ENCODE peak calls at places on chromosomes 13 and 19, in four cellular contexts. One of them, this sample, is unnamed.
A peak's percentile ranks its signal among the peaks of the same experiment; 100 is the strongest.

GRCh38 chr19:16139752-16140151 is 3.7 kb upstream of the HSH2D start:
- DNase-seq in A549: no peak
- DNase-seq in K562: no peak
- DNase-seq in GM12878: peak; percentile 84
- DNase-seq in this sample: no peak

GRCh38 chr19:45059258-45059965 is 16.9 kb downstream of the ZNF296 start:
- DNase-seq in A549: peak; percentile 89
- DNase-seq in K562: peak; percentile 71
- DNase-seq in GM12878: no peak
- DNase-seq in this sample: peak; percentile 69

GRCh38 chr19:38221919-38222828 is 1.8 kb downstream of the DPF1 start:
- DNase-seq in GM12878: no peak
- DNase-seq in A549: no peak
- DNase-seq in K562: no peak
- DNase-seq in this sample: no peak

GRCh38 chr19:33450689-33451088 is 70.9 kb downstream of the PEPD start:
- DNase-seq in GM12878: no peak
- DNase-seq in A549: no peak
- DNase-seq in K562: no peak
- DNase-seq in this sample: no peak

GRCh38 chr19:57527136-57527881 is at the start of gene ZNF549:
- DNase-seq in GM12878: peak; percentile 55
- DNase-seq in K562: peak; percentile 61
- DNase-seq in A549: peak; percentile 84
- DNase-seq in this sample: peak; percentile 93

GRCh38 chr19:37905936-37906867 is at the start of gene WDR87:
- DNase-seq in K562: peak; percentile 73
- DNase-seq in GM12878: no peak
- DNase-seq in A549: peak; percentile 73
- DNase-seq in this sample: no peak

GRCh38 chr13:68099616-68100015 is 869.5 kb upstream of the PCDH9 start:
- DNase-seq in K562: no peak
- DNase-seq in GM12878: no peak
- DNase-seq in A549: no peak
- DNase-seq in this sample: peak; percentile 17

GRCh38 chr13:48749144-48749543 is 95.4 kb downstream of the CYSLTR2 start:
- DNase-seq in A549: no peak
- DNase-seq in K562: no peak
- DNase-seq in GM12878: no peak
- DNase-seq in this sample: peak; percentile 70

GRCh38 chr13:74966814-74967213 is 515.2 kb downstream of the TBC1D4 start:
- DNase-seq in K562: no peak
- DNase-seq in GM12878: no peak
- DNase-seq in A549: no peak
- DNase-seq in this sample: no peak

GRCh38 chr19:8423821-8424223 is 10.7 kb downstream of the MARCHF2 start:
- DNase-seq in GM12878: no peak
- DNase-seq in K562: peak; percentile 78
- DNase-seq in A549: peak; percentile 67
- DNase-seq in this sample: peak; percentile 97

GRCh38 chr19:32265991-32266390 is 79.4 kb upstream of the ZNF507 start:
- DNase-seq in K562: no peak
- DNase-seq in A549: no peak
- DNase-seq in GM12878: no peak
- DNase-seq in this sample: no peak

GRCh38 chr13:114309806-114310410 is 4.4 kb upstream of the CHAMP1 start:
- DNase-seq in K562: no peak
- DNase-seq in A549: no peak
- DNase-seq in GM12878: no peak
- DNase-seq in this sample: no peak

GRCh38 chr19:2223391-2223790 is 12.7 kb downstream of the PLEKHJ1 start:
- DNase-seq in K562: no peak
- DNase-seq in GM12878: no peak
- DNase-seq in A549: no peak
- DNase-seq in this sample: no peak

GRCh38 chr13:98796191-98796590 is 43.7 kb upstream of the SLC15A1 start:
- DNase-seq in K562: no peak
- DNase-seq in GM12878: no peak
- DNase-seq in A549: no peak
- DNase-seq in this sample: no peak

GRCh38 chr19:22332924-22333323 is 46.7 kb downstream of the ZNF729 start:
- DNase-seq in A549: no peak
- DNase-seq in K562: no peak
- DNase-seq in GM12878: no peak
- DNase-seq in this sample: no peak

GRCh38 chr13:20702945-20703784 is at the start of gene IL17D:
- DNase-seq in K562: peak; percentile 53
- DNase-seq in A549: no peak
- DNase-seq in GM12878: no peak
- DNase-seq in this sample: no peak
- TF ChIP-seq ELK1 in K562: no peak
- TF ChIP-seq ELK1 in A549: no peak
- TF ChIP-seq ELK1 in GM12878: no peak
- TF ChIP-seq ELK1 in this sample: no peak

GRCh38 chr19:36093146-36093662 is 17.7 kb upstream of the OVOL3 start:
- DNase-seq in K562: no peak
- DNase-seq in GM12878: peak; percentile 19
- DNase-seq in A549: no peak
- DNase-seq in this sample: no peak
- TF ChIP-seq ELK1 in K562: no peak
- TF ChIP-seq ELK1 in GM12878: no peak
- TF ChIP-seq ELK1 in A549: no peak
- TF ChIP-seq ELK1 in this sample: no peak

DNA sequence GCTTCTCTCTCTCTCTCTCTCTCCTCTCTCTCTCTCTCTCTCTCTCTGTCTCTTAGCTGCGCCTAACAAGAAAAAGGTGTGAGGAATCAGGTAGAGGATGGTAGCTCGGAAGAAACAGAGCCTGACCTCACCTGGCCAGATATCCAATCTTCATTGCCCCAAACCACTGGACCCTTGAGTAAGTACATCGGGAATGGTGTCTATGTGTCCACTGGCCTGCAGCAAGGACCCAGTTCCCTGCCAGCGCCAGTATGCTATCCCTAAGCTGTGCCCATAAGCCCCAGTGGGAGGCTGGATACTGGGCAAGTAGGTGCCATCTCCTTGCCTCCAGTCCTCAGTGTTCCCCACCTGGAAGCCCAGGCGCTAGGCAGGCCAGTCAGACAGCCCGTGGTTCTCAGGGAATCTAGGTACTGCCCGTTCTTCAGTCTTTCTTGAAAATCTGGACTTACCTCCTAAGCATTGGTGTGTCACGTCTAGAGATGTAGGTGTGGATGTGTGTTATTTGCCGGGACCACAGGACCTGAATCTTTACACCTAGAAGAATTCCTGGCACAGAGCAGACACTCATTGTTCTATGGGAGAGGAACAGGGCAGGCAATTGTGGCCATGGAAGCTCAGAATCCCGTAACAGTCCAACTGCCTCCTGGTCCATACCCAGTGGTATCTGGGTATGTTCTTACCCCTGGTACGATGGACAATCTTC is 7.3 kb downstream of the URAD start:
- DNase-seq in A549: no peak
- DNase-seq in GM12878: no peak
- DNase-seq in K562: no peak
- DNase-seq in this sample: no peak
- TF ChIP-seq ELK1 in A549: no peak
- TF ChIP-seq ELK1 in GM12878: no peak
- TF ChIP-seq ELK1 in K562: no peak
- TF ChIP-seq ELK1 in this sample: no peak

GRCh38 chr19:53951947-53952346 is 10.8 kb upstream of the CACNG8 start:
- DNase-seq in A549: no peak
- DNase-seq in GM12878: no peak
- DNase-seq in K562: no peak
- DNase-seq in this sample: no peak

GRCh38 chr19:53951436-53951835 is 11.3 kb upstream of the CACNG8 start:
- DNase-seq in A549: no peak
- DNase-seq in K562: no peak
- DNase-seq in GM12878: no peak
- DNase-seq in this sample: no peak

GRCh38 chr19:53958168-53958571 is 4.6 kb upstream of the CACNG8 start:
- DNase-seq in A549: no peak
- DNase-seq in GM12878: no peak
- DNase-seq in K562: no peak
- DNase-seq in this sample: no peak

GRCh38 chr19:53957448-53958167 is 5.1 kb upstream of the CACNG8 start:
- DNase-seq in K562: no peak
- DNase-seq in A549: no peak
- DNase-seq in GM12878: no peak
- DNase-seq in this sample: no peak

DNA sequence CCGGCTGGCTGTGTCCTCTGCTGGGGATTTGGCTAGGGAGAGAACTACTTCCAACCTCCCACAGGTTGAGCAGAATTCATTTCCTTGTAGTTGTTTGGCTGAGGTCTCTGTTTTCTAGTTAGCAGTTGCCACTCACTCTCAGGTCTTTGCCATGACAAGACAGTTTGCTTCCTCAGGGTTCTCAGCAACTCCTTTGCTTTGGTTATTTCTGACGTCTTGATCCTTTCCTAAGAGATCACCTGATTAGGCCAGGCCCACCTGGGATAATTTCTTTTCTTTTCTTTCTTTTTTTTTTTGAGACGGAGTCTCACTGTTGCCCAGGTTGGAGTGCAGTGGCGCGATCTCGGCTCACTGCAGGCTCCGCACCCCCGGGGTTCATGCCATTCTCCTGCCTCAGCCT is 9.4 kb upstream of the CACNG8 start:
- DNase-seq in A549: no peak
- DNase-seq in K562: no peak
- DNase-seq in GM12878: no peak
- DNase-seq in this sample: no peak
- TF ChIP-seq ELK1 in A549: no peak
- TF ChIP-seq ELK1 in K562: no peak
- TF ChIP-seq ELK1 in GM12878: no peak
- TF ChIP-seq ELK1 in this sample: no peak

DNA sequence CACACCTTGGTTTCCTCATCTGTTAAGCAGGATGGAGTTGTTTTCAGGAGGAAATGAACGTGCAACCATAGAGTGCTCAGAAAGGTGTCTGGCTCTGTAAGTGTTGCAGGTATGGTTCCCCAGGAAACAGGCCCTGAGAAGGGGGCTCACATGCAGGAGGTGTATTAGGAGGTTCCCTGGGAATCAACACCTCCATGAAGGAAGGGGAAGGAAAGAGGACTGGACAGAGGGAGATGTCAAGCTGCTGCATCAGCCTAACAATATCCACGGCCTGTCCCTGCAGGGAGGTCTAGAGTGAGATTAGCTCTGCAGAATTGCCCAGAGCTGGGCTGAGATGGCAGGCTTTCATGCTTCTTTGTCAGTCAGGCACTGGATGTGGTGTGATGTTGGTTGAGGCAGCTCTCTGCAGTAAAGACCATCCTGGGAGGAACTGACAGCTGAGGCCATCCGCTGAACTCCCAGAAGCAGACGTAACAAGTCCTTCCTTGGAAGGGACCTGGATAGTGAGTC is 373.3 kb downstream of the ZNF536 start:
- DNase-seq in GM12878: no peak
- DNase-seq in A549: no peak
- DNase-seq in K562: no peak
- DNase-seq in this sample: no peak
- TF ChIP-seq ELK1 in GM12878: no peak
- TF ChIP-seq ELK1 in A549: no peak
- TF ChIP-seq ELK1 in K562: no peak
- TF ChIP-seq ELK1 in this sample: no peak

DNA sequence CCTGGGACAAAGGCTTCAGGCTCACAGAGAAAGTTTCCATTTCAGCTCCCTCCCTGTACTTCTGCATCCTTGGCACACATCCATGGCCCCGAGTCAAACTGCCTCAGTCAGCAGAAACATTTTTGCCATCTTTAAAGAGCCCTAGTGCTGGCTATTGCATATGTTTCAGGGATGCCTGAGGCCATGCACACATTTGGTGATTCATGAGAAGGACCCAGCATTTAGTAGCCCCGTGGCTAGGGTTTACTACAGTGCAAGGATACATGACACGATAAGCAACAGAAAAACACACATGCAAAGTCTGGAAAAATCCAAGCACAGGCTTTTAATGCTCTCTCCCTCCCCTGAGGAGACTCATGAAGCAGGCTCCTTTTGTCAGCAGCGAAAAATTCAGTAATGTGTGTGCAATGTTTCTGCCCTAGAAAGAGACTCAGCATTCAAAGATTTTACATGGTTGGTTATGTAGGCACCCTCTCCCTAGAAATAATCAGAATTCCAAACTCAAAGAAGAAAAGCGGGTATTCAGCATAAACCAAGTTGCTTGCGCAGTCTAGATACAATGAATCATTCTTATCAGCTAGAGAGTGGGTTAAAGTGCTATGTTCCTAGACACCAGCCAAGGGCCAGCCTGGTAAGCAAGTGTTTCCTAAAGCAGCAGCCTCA is 17.6 kb downstream of the ACOD1 start:
- DNase-seq in GM12878: no peak
- DNase-seq in A549: no peak
- DNase-seq in K562: no peak
- DNase-seq in this sample: peak; percentile 61
- TF ChIP-seq ELK1 in GM12878: no peak
- TF ChIP-seq ELK1 in A549: no peak
- TF ChIP-seq ELK1 in K562: no peak
- TF ChIP-seq ELK1 in this sample: no peak

GRCh38 chr13:76538004-76538403 is 348.2 kb downstream of the KCTD12 start:
- DNase-seq in GM12878: no peak
- DNase-seq in A549: no peak
- DNase-seq in K562: no peak
- DNase-seq in this sample: no peak
- TF ChIP-seq ELK1 in GM12878: no peak
- TF ChIP-seq ELK1 in A549: no peak
- TF ChIP-seq ELK1 in K562: no peak
- TF ChIP-seq ELK1 in this sample: no peak

This sample was measured in IMR-90.